ENCODE peak calls at places on chromosome 16, in ten cellular contexts. One of them, this sample, is unnamed. For H3K9me3 and H3K4me1, the result is how much of the 10 kb centered on the place peaks cover.

GRCh38 chr16:79902351-79902750 is 301.8 kb upstream of the MAF start:
- DNase-seq in left lung: no peak
- DNase-seq in Panc1: no peak
- DNase-seq in heart right ventricle: no peak
- DNase-seq in pancreas: no peak
- DNase-seq in thoracic aorta: no peak
- DNase-seq in mammary epithelial cell: no peak
- DNase-seq in neural progenitor cell: no peak
- DNase-seq in mesenchymal stem cell: no peak
- DNase-seq in K562: no peak
- DNase-seq in this sample: no peak

GRCh38 chr16:83701494-83701893 is 106.3 kb upstream of the HSBP1 start:
- DNase-seq in left lung: no peak
- DNase-seq in Panc1: no peak
- DNase-seq in heart right ventricle: peak
- DNase-seq in pancreas: no peak
- DNase-seq in thoracic aorta: no peak
- DNase-seq in mammary epithelial cell: peak
- DNase-seq in neural progenitor cell: peak
- DNase-seq in mesenchymal stem cell: peak
- DNase-seq in K562: peak
- DNase-seq in this sample: no peak

GRCh38 chr16:68380676-68381362 is 67.5 kb downstream of the SMPD3 start:
- DNase-seq in left lung: no peak
- DNase-seq in Panc1: no peak
- DNase-seq in heart right ventricle: no peak
- DNase-seq in pancreas: no peak
- DNase-seq in thoracic aorta: no peak
- DNase-seq in mammary epithelial cell: no peak
- DNase-seq in neural progenitor cell: no peak
- DNase-seq in mesenchymal stem cell: no peak
- DNase-seq in K562: no peak
- DNase-seq in this sample: no peak

GRCh38 chr16:78478267-78478821 is 378.9 kb downstream of the WWOX start:
- DNase-seq in left lung: no peak
- DNase-seq in Panc1: no peak
- DNase-seq in heart right ventricle: no peak
- DNase-seq in pancreas: no peak
- DNase-seq in thoracic aorta: no peak
- DNase-seq in mammary epithelial cell: no peak
- DNase-seq in neural progenitor cell: peak
- DNase-seq in mesenchymal stem cell: peak
- DNase-seq in K562: peak
- DNase-seq in this sample: no peak

GRCh38 chr16:31456988-31457360 is 2.3 kb upstream of the ARMC5 start:
- DNase-seq in left lung: no peak
- DNase-seq in Panc1: no peak
- DNase-seq in heart right ventricle: no peak
- DNase-seq in pancreas: peak
- DNase-seq in thoracic aorta: no peak
- DNase-seq in mammary epithelial cell: no peak
- DNase-seq in neural progenitor cell: no peak
- DNase-seq in mesenchymal stem cell: no peak
- DNase-seq in K562: peak
- DNase-seq in this sample: peak

GRCh38 chr16:19524356-19524865 is 669 bp downstream of the CCP110 start:
- DNase-seq in left lung: no peak
- DNase-seq in Panc1: no peak
- DNase-seq in heart right ventricle: no peak
- DNase-seq in pancreas: no peak
- DNase-seq in thoracic aorta: no peak
- DNase-seq in mammary epithelial cell: peak
- DNase-seq in neural progenitor cell: no peak
- DNase-seq in mesenchymal stem cell: peak
- DNase-seq in K562: no peak
- DNase-seq in this sample: no peak

GRCh38 chr16:48054881-48055601 is 100.8 kb downstream of the ABCC12 start:
- DNase-seq in left lung: peak
- DNase-seq in Panc1: peak
- DNase-seq in heart right ventricle: peak
- DNase-seq in pancreas: no peak
- DNase-seq in thoracic aorta: no peak
- DNase-seq in mammary epithelial cell: peak
- DNase-seq in neural progenitor cell: peak
- DNase-seq in mesenchymal stem cell: peak
- DNase-seq in K562: peak
- DNase-seq in this sample: no peak

GRCh38 chr16:50617630-50618184 is 63.4 kb downstream of the SNX20 start:
- DNase-seq in left lung: no peak
- DNase-seq in Panc1: no peak
- DNase-seq in heart right ventricle: no peak
- DNase-seq in pancreas: no peak
- DNase-seq in thoracic aorta: no peak
- DNase-seq in mammary epithelial cell: no peak
- DNase-seq in neural progenitor cell: no peak
- DNase-seq in mesenchymal stem cell: peak
- DNase-seq in K562: no peak
- DNase-seq in this sample: no peak

GRCh38 chr16:84207869-84208268 is 16.9 kb downstream of the ADAD2 start:
- DNase-seq in left lung: no peak
- DNase-seq in Panc1: no peak
- DNase-seq in heart right ventricle: no peak
- DNase-seq in pancreas: no peak
- DNase-seq in thoracic aorta: no peak
- DNase-seq in mammary epithelial cell: no peak
- DNase-seq in neural progenitor cell: peak
- DNase-seq in mesenchymal stem cell: no peak
- DNase-seq in K562: no peak
- DNase-seq in this sample: no peak

GRCh38 chr16:19588661-19589060 is 33.2 kb downstream of the VPS35L start:
- DNase-seq in left lung: no peak
- DNase-seq in Panc1: no peak
- DNase-seq in heart right ventricle: no peak
- DNase-seq in pancreas: no peak
- DNase-seq in thoracic aorta: no peak
- DNase-seq in mammary epithelial cell: no peak
- DNase-seq in neural progenitor cell: no peak
- DNase-seq in mesenchymal stem cell: no peak
- DNase-seq in K562: no peak
- DNase-seq in this sample: no peak

GRCh38 chr16:23535901-23536300 is 21.2 kb downstream of the EARS2 start:
- DNase-seq in left lung: no peak
- DNase-seq in Panc1: no peak
- DNase-seq in heart right ventricle: no peak
- DNase-seq in pancreas: no peak
- DNase-seq in thoracic aorta: no peak
- DNase-seq in mammary epithelial cell: peak
- DNase-seq in neural progenitor cell: no peak
- DNase-seq in mesenchymal stem cell: no peak
- DNase-seq in K562: no peak
- DNase-seq in this sample: no peak

GRCh38 chr16:831571-832443 is 31.3 kb upstream of the GNG13 start:
- DNase-seq in left lung: no peak
- DNase-seq in Panc1: no peak
- DNase-seq in heart right ventricle: no peak
- DNase-seq in pancreas: no peak
- DNase-seq in thoracic aorta: no peak
- DNase-seq in mammary epithelial cell: no peak
- DNase-seq in neural progenitor cell: no peak
- DNase-seq in mesenchymal stem cell: no peak
- DNase-seq in K562: peak
- DNase-seq in this sample: no peak
- H3K9me3 ChIP-seq in left lung: under half
- H3K9me3 ChIP-seq in Panc1: under half
- H3K9me3 ChIP-seq in heart right ventricle: under half
- H3K9me3 ChIP-seq in pancreas: under half
- H3K9me3 ChIP-seq in thoracic aorta: under half
- H3K9me3 ChIP-seq in mammary epithelial cell: under half
- H3K9me3 ChIP-seq in neural progenitor cell: under half
- H3K9me3 ChIP-seq in mesenchymal stem cell: under half
- H3K9me3 ChIP-seq in K562: under half
- H3K9me3 ChIP-seq in this sample: under half

GRCh38 chr16:69444873-69445517 is 20.6 kb downstream of the CYB5B start:
- DNase-seq in left lung: no peak
- DNase-seq in Panc1: no peak
- DNase-seq in heart right ventricle: no peak
- DNase-seq in pancreas: no peak
- DNase-seq in thoracic aorta: no peak
- DNase-seq in mammary epithelial cell: no peak
- DNase-seq in neural progenitor cell: no peak
- DNase-seq in mesenchymal stem cell: peak
- DNase-seq in K562: no peak
- DNase-seq in this sample: no peak
- H3K4me3 ChIP-seq in left lung: no peak
- H3K4me3 ChIP-seq in Panc1: no peak
- H3K4me3 ChIP-seq in heart right ventricle: peak
- H3K4me3 ChIP-seq in pancreas: no peak
- H3K4me3 ChIP-seq in thoracic aorta: peak
- H3K4me3 ChIP-seq in mammary epithelial cell: peak
- H3K4me3 ChIP-seq in neural progenitor cell: no peak
- H3K4me3 ChIP-seq in mesenchymal stem cell: peak
- H3K4me3 ChIP-seq in K562: no peak
- H3K4me3 ChIP-seq in this sample: no peak

GRCh38 chr16:87484487-87485331 is 8.1 kb downstream of the ZCCHC14 start:
- DNase-seq in left lung: no peak
- DNase-seq in Panc1: no peak
- DNase-seq in heart right ventricle: no peak
- DNase-seq in pancreas: no peak
- DNase-seq in thoracic aorta: no peak
- DNase-seq in mammary epithelial cell: no peak
- DNase-seq in neural progenitor cell: no peak
- DNase-seq in mesenchymal stem cell: no peak
- DNase-seq in K562: no peak
- DNase-seq in this sample: no peak

GRCh38 chr16:87486282-87486681 is 6.5 kb downstream of the ZCCHC14 start:
- DNase-seq in left lung: no peak
- DNase-seq in Panc1: no peak
- DNase-seq in heart right ventricle: no peak
- DNase-seq in pancreas: no peak
- DNase-seq in thoracic aorta: no peak
- DNase-seq in mammary epithelial cell: no peak
- DNase-seq in neural progenitor cell: no peak
- DNase-seq in mesenchymal stem cell: no peak
- DNase-seq in K562: no peak
- DNase-seq in this sample: no peak

GRCh38 chr16:87490091-87490798 is 2.6 kb downstream of the ZCCHC14 start:
- DNase-seq in left lung: no peak
- DNase-seq in Panc1: no peak
- DNase-seq in heart right ventricle: no peak
- DNase-seq in pancreas: no peak
- DNase-seq in thoracic aorta: no peak
- DNase-seq in mammary epithelial cell: no peak
- DNase-seq in neural progenitor cell: peak
- DNase-seq in mesenchymal stem cell: no peak
- DNase-seq in K562: no peak
- DNase-seq in this sample: no peak

GRCh38 chr16:87489434-87490045 is 3.3 kb downstream of the ZCCHC14 start:
- DNase-seq in left lung: no peak
- DNase-seq in Panc1: no peak
- DNase-seq in heart right ventricle: no peak
- DNase-seq in pancreas: no peak
- DNase-seq in thoracic aorta: no peak
- DNase-seq in mammary epithelial cell: no peak
- DNase-seq in neural progenitor cell: no peak
- DNase-seq in mesenchymal stem cell: no peak
- DNase-seq in K562: no peak
- DNase-seq in this sample: no peak

DNA sequence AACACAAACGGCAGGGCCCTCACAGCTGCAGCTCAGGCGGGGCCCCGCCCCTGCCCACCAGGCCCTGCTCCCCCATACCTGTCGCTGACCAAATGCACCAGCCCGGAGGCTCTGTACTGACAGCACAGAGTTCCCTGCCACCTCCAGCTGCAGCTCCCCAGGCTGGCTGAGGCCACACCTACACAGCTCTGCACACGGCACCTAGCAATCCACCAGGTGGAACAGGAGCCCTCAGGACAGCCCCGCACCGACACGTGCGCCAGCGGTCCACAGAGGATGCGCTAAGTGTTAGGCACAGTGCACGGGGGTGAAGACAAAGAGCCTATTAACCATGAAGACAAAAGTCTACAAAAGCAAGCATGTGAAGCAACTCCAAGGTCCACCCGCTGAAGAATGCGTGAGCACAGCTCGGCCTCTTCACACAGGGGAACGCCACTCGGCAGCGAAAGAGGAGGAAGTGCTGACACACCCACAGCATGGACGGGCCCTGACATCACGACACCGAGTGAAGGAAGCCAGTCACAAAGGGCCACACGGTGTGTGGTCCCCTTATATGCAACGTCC is 5.4 kb downstream of the ZCCHC14 start:
- DNase-seq in left lung: peak
- DNase-seq in Panc1: no peak
- DNase-seq in heart right ventricle: no peak
- DNase-seq in pancreas: peak
- DNase-seq in thoracic aorta: no peak
- DNase-seq in mammary epithelial cell: peak
- DNase-seq in neural progenitor cell: peak
- DNase-seq in mesenchymal stem cell: no peak
- DNase-seq in K562: peak
- DNase-seq in this sample: peak
- H3K4me1 ChIP-seq in left lung: half or more
- H3K4me1 ChIP-seq in Panc1: under half
- H3K4me1 ChIP-seq in heart right ventricle: half or more
- H3K4me1 ChIP-seq in pancreas: under half
- H3K4me1 ChIP-seq in thoracic aorta: half or more
- H3K4me1 ChIP-seq in mammary epithelial cell: half or more
- H3K4me1 ChIP-seq in neural progenitor cell: under half
- H3K4me1 ChIP-seq in mesenchymal stem cell: under half
- H3K4me1 ChIP-seq in K562: under half
- H3K4me1 ChIP-seq in this sample: under half

DNA sequence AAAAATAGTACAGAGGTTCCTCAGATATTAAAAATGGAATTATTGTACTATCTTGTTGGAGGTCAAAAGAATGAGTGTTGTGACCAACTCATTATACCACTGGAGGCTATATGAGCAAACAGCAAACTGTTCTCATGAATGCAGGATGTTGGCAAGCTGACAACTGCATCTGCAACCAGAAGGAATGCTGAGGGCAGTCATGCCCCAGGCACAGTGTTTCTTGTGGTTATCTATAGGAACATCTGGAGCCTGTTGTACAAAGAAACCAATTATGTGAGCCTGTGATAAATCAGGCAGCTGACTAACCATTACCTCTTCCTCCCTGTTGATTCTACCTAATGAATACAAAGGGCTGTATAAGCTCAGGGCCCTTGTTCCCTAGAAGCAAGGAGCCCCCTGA is 2057.1 kb downstream of the TP53TG3F start:
- DNase-seq in left lung: no peak
- DNase-seq in Panc1: no peak
- DNase-seq in heart right ventricle: no peak
- DNase-seq in pancreas: no peak
- DNase-seq in thoracic aorta: no peak
- DNase-seq in mammary epithelial cell: peak
- DNase-seq in neural progenitor cell: no peak
- DNase-seq in mesenchymal stem cell: no peak
- DNase-seq in K562: no peak
- DNase-seq in this sample: no peak
- H3K9me3 ChIP-seq in left lung: under half
- H3K9me3 ChIP-seq in Panc1: under half
- H3K9me3 ChIP-seq in heart right ventricle: under half
- H3K9me3 ChIP-seq in pancreas: under half
- H3K9me3 ChIP-seq in thoracic aorta: under half
- H3K9me3 ChIP-seq in mammary epithelial cell: under half
- H3K9me3 ChIP-seq in neural progenitor cell: under half
- H3K9me3 ChIP-seq in mesenchymal stem cell: under half
- H3K9me3 ChIP-seq in K562: under half
- H3K9me3 ChIP-seq in this sample: half or more

This sample was measured in mucosa of descending colon.